ENCODE peak calls at places on chromosome 1, in ten cellular contexts. T is GM20000, D is lower lobe of right lung, Q is brain microvascular endothelial cell, G is fibroblast of pulmonary artery, N is left ventricle myocardium inferior, C is nephron progenitor cell, R is GM06990, S is A549, H is tibial nerve. W is an unnamed sample.

GRCh38 chr1:56908619-56909340 is 54.2 kb downstream of the C8A start:
- DNase-seq in T (no peak), D (no peak), Q (no peak), G (peak), N (no peak), C (no peak), R (no peak), S (no peak), H (no peak), W (no peak)

GRCh38 chr1:3778590-3779264 is 6.2 kb downstream of the SMIM1 start:
- DNase-seq in T (no peak), D (peak), Q (no peak), G (no peak), N (no peak), C (no peak), R (no peak), S (no peak), H (no peak), W (no peak)

GRCh38 chr1:48697066-48697707 is 79.5 kb downstream of the BEND5 start:
- DNase-seq in T (peak), D (peak), Q (peak), G (peak), N (peak), C (peak), R (no peak), S (peak), H (peak), W (peak)

GRCh38 chr1:223248787-223249175 is 105.7 kb upstream of the TLR5 start:
- DNase-seq in T (no peak), D (no peak), Q (no peak), G (no peak), N (no peak), C (no peak), R (no peak), S (no peak), H (no peak), W (no peak)

GRCh38 chr1:154884868-154885706 is 15.0 kb upstream of the KCNN3 start:
- DNase-seq in T (no peak), D (no peak), Q (no peak), G (no peak), N (no peak), C (no peak), R (no peak), S (no peak), H (no peak), W (no peak)

GRCh38 chr1:35808376-35809155 is 750 bp downstream of the AGO4 start:
- DNase-seq in T (peak), D (peak), Q (peak), G (no peak), N (peak), C (no peak), R (peak), S (peak), H (no peak), W (peak)

GRCh38 chr1:216119600-216119999 is 303.6 kb downstream of the USH2A start:
- DNase-seq in T (peak), D (no peak), Q (peak), G (peak), N (no peak), C (no peak), R (no peak), S (peak), H (no peak), W (no peak)

GRCh38 chr1:186812560-186812959 is 16.2 kb upstream of the PLA2G4A start:
- DNase-seq in T (no peak), D (no peak), Q (peak), G (peak), N (no peak), C (no peak), R (no peak), S (no peak), H (no peak), W (no peak)

GRCh38 chr1:76868154-76868882 is 1.0 kb downstream of the ST6GALNAC5 start:
- DNase-seq in T (peak), D (peak), Q (peak), G (peak), N (no peak), C (peak), R (peak), S (peak), H (peak), W (peak)
- TF ChIP-seq CTCF in T (peak), D (peak), Q (peak), G (no peak), N (peak), C (no peak), R (no peak), S (peak), H (no peak), W (no peak)

GRCh38 chr1:10398734-10399486 is at the start of gene PGD:
- DNase-seq in T (peak), D (peak), Q (peak), G (peak), N (peak), C (peak), R (peak), S (peak), H (peak), W (peak)
- TF ChIP-seq CTCF in T (no peak), D (peak), Q (no peak), G (no peak), N (no peak), C (no peak), R (no peak), S (no peak), H (peak), W (no peak)

DNA sequence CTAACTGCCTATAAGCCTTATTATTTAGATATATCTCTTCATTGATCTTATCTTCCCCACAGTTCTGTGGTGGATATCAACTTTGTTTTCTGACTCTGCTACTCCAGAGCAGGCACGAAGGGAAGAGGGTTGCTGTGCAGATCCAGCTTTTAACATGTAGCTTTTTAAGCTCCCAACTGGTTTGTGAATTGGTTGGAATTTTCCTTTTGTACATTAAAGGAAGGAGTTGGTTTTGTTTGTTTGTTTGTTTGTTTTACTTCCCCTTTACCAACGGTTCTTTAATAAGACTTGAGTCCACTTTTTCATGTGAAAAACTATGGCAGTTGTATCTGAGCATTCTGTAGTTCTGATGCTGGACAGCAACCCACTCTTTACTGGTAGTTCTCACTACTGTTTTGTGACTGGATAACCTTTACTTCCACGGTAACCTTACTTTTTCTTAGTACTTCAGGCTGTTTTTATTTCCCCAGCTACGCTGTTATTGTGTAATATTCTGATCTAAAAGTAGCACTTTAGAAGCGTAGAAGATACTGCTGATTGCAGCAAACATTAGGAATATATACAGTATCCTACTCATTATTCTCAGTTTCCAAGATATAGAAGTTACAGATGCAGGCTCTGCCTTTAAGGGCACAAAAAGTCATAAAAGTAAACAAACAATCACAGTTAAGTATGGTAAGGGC is 1.6 kb downstream of the GNPAT start:
- DNase-seq in T (no peak), D (no peak), Q (peak), G (peak), N (no peak), C (no peak), R (no peak), S (no peak), H (no peak), W (no peak)
- TF ChIP-seq CTCF in T (no peak), D (no peak), Q (no peak), G (no peak), N (no peak), C (no peak), R (no peak), S (no peak), H (no peak), W (no peak)

GRCh38 chr1:118247593-118247992 is 62.6 kb upstream of the SPAG17 start:
- DNase-seq in T (no peak), D (no peak), Q (peak), G (peak), N (no peak), C (no peak), R (no peak), S (peak), H (no peak), W (no peak)
- TF ChIP-seq CTCF in T (peak), D (no peak), Q (peak), G (peak), N (peak), C (peak), R (peak), S (no peak), H (no peak), W (no peak)

GRCh38 chr1:40862008-40862863 is at the start of gene CITED4:
- DNase-seq in T (peak), D (peak), Q (peak), G (peak), N (peak), C (peak), R (peak), S (peak), H (peak), W (peak)
- TF ChIP-seq CTCF in T (no peak), D (peak), Q (no peak), G (peak), N (peak), C (peak), R (peak), S (peak), H (no peak), W (no peak)

GRCh38 chr1:39089811-39090519 is 63.8 kb downstream of the NDUFS5 start:
- DNase-seq in T (no peak), D (no peak), Q (no peak), G (peak), N (no peak), C (no peak), R (no peak), S (no peak), H (no peak), W (no peak)
- TF ChIP-seq CTCF in T (no peak), D (no peak), Q (no peak), G (peak), N (no peak), C (no peak), R (no peak), S (no peak), H (no peak), W (no peak)

GRCh38 chr1:92958203-92958970 is 2.9 kb downstream of the DIPK1A start:
- DNase-seq in T (no peak), D (no peak), Q (no peak), G (no peak), N (no peak), C (no peak), R (no peak), S (no peak), H (no peak), W (no peak)

GRCh38 chr1:92960395-92961130 is 699 bp downstream of the DIPK1A start:
- DNase-seq in T (peak), D (peak), Q (peak), G (peak), N (peak), C (peak), R (no peak), S (peak), H (peak), W (peak)

GRCh38 chr1:92961896-92962752 is 862 bp upstream of the DIPK1A start:
- DNase-seq in T (peak), D (no peak), Q (no peak), G (peak), N (peak), C (no peak), R (peak), S (peak), H (peak), W (no peak)

GRCh38 chr1:92965003-92965402 is 3.7 kb upstream of the DIPK1A start:
- DNase-seq in T (no peak), D (no peak), Q (no peak), G (no peak), N (no peak), C (no peak), R (no peak), S (no peak), H (no peak), W (no peak)

GRCh38 chr1:92961131-92961895 is at the start of gene DIPK1A:
- DNase-seq in T (peak), D (peak), Q (peak), G (peak), N (peak), C (peak), R (peak), S (peak), H (peak), W (peak)
- TF ChIP-seq CTCF in T (peak), D (peak), Q (no peak), G (no peak), N (peak), C (no peak), R (no peak), S (no peak), H (no peak), W (peak)

W was measured in glutamatergic neuron.